ENCODE peak calls at places on chromosomes 1 and 21, in six cellular contexts. One of them, this sample, is unnamed.

GRCh38 chr21:44778499-44778911 is 23.1 kb downstream of the UBE2G2 start:
- DNase-seq in NCI-H1092 treated with DMSO at 0.1 percent for 48 hours: no peak
- DNase-seq in left ventricle myocardium superior: no peak
- DNase-seq in CD4-positive, alpha-beta memory T cell: no peak
- DNase-seq in activated T-helper 1 cell treated with anti-CD3 and anti-CD28 coated beads, Interleukin-2, amount 50 U/mL, for 16 hours: no peak
- DNase-seq in brain microvascular endothelial cell: no peak
- DNase-seq in this sample: no peak

GRCh38 chr21:46366966-46367365 is 43.0 kb downstream of the PCNT start:
- DNase-seq in NCI-H1092 treated with DMSO at 0.1 percent for 48 hours: no peak
- DNase-seq in activated T-helper 1 cell treated with anti-CD3 and anti-CD28 coated beads, Interleukin-2, amount 50 U/mL, for 16 hours: no peak
- DNase-seq in left ventricle myocardium superior: no peak
- DNase-seq in CD4-positive, alpha-beta memory T cell: no peak
- DNase-seq in brain microvascular endothelial cell: no peak
- DNase-seq in this sample: no peak

GRCh38 chr1:204232530-204232929 is 18.7 kb upstream of the GOLT1A start:
- DNase-seq in activated T-helper 1 cell treated with anti-CD3 and anti-CD28 coated beads, Interleukin-2, amount 50 U/mL, for 16 hours: no peak
- DNase-seq in left ventricle myocardium superior: no peak
- DNase-seq in NCI-H1092 treated with DMSO at 0.1 percent for 48 hours: no peak
- DNase-seq in brain microvascular endothelial cell: no peak
- DNase-seq in CD4-positive, alpha-beta memory T cell: no peak
- DNase-seq in this sample: peak

GRCh38 chr1:20138961-20139550 is at the start of gene PLA2G2F:
- DNase-seq in CD4-positive, alpha-beta memory T cell: no peak
- DNase-seq in NCI-H1092 treated with DMSO at 0.1 percent for 48 hours: no peak
- DNase-seq in activated T-helper 1 cell treated with anti-CD3 and anti-CD28 coated beads, Interleukin-2, amount 50 U/mL, for 16 hours: no peak
- DNase-seq in brain microvascular endothelial cell: no peak
- DNase-seq in left ventricle myocardium superior: no peak
- DNase-seq in this sample: no peak

GRCh38 chr1:90557706-90558105 is 159.4 kb downstream of the BARHL2 start:
- DNase-seq in left ventricle myocardium superior: no peak
- DNase-seq in NCI-H1092 treated with DMSO at 0.1 percent for 48 hours: no peak
- DNase-seq in activated T-helper 1 cell treated with anti-CD3 and anti-CD28 coated beads, Interleukin-2, amount 50 U/mL, for 16 hours: no peak
- DNase-seq in CD4-positive, alpha-beta memory T cell: no peak
- DNase-seq in brain microvascular endothelial cell: no peak
- DNase-seq in this sample: no peak

GRCh38 chr1:188689542-188689941 is 1788.1 kb downstream of the BRINP3 start:
- DNase-seq in left ventricle myocardium superior: no peak
- DNase-seq in CD4-positive, alpha-beta memory T cell: no peak
- DNase-seq in brain microvascular endothelial cell: peak
- DNase-seq in activated T-helper 1 cell treated with anti-CD3 and anti-CD28 coated beads, Interleukin-2, amount 50 U/mL, for 16 hours: no peak
- DNase-seq in NCI-H1092 treated with DMSO at 0.1 percent for 48 hours: peak
- DNase-seq in this sample: no peak

GRCh38 chr1:150281221-150281757 is 1.1 kb upstream of the CIART start:
- DNase-seq in activated T-helper 1 cell treated with anti-CD3 and anti-CD28 coated beads, Interleukin-2, amount 50 U/mL, for 16 hours: peak
- DNase-seq in brain microvascular endothelial cell: peak
- DNase-seq in CD4-positive, alpha-beta memory T cell: peak
- DNase-seq in left ventricle myocardium superior: peak
- DNase-seq in NCI-H1092 treated with DMSO at 0.1 percent for 48 hours: peak
- DNase-seq in this sample: peak

GRCh38 chr1:24743404-24744211 is 1.6 kb upstream of the CLIC4 start:
- DNase-seq in NCI-H1092 treated with DMSO at 0.1 percent for 48 hours: no peak
- DNase-seq in left ventricle myocardium superior: no peak
- DNase-seq in activated T-helper 1 cell treated with anti-CD3 and anti-CD28 coated beads, Interleukin-2, amount 50 U/mL, for 16 hours: no peak
- DNase-seq in CD4-positive, alpha-beta memory T cell: no peak
- DNase-seq in brain microvascular endothelial cell: peak
- DNase-seq in this sample: peak

GRCh38 chr1:86823821-86824500 is 90.0 kb downstream of the SELENOF start:
- DNase-seq in activated T-helper 1 cell treated with anti-CD3 and anti-CD28 coated beads, Interleukin-2, amount 50 U/mL, for 16 hours: no peak
- DNase-seq in left ventricle myocardium superior: no peak
- DNase-seq in NCI-H1092 treated with DMSO at 0.1 percent for 48 hours: peak
- DNase-seq in CD4-positive, alpha-beta memory T cell: no peak
- DNase-seq in brain microvascular endothelial cell: no peak
- DNase-seq in this sample: no peak

GRCh38 chr1:147822292-147822691 is 61.9 kb upstream of the GJA5 start:
- DNase-seq in CD4-positive, alpha-beta memory T cell: no peak
- DNase-seq in NCI-H1092 treated with DMSO at 0.1 percent for 48 hours: no peak
- DNase-seq in activated T-helper 1 cell treated with anti-CD3 and anti-CD28 coated beads, Interleukin-2, amount 50 U/mL, for 16 hours: no peak
- DNase-seq in left ventricle myocardium superior: no peak
- DNase-seq in brain microvascular endothelial cell: no peak
- DNase-seq in this sample: no peak

GRCh38 chr1:227745568-227745967 is 10.3 kb downstream of the SNAP47 start:
- DNase-seq in activated T-helper 1 cell treated with anti-CD3 and anti-CD28 coated beads, Interleukin-2, amount 50 U/mL, for 16 hours: no peak
- DNase-seq in NCI-H1092 treated with DMSO at 0.1 percent for 48 hours: no peak
- DNase-seq in CD4-positive, alpha-beta memory T cell: no peak
- DNase-seq in brain microvascular endothelial cell: no peak
- DNase-seq in left ventricle myocardium superior: no peak
- DNase-seq in this sample: no peak

GRCh38 chr1:183276386-183276785 is 90.3 kb downstream of the LAMC2 start:
- DNase-seq in NCI-H1092 treated with DMSO at 0.1 percent for 48 hours: no peak
- DNase-seq in left ventricle myocardium superior: no peak
- DNase-seq in CD4-positive, alpha-beta memory T cell: no peak
- DNase-seq in brain microvascular endothelial cell: no peak
- DNase-seq in activated T-helper 1 cell treated with anti-CD3 and anti-CD28 coated beads, Interleukin-2, amount 50 U/mL, for 16 hours: no peak
- DNase-seq in this sample: no peak

GRCh38 chr1:158353333-158354038 is at the start of gene CD1E:
- DNase-seq in brain microvascular endothelial cell: no peak
- DNase-seq in left ventricle myocardium superior: no peak
- DNase-seq in activated T-helper 1 cell treated with anti-CD3 and anti-CD28 coated beads, Interleukin-2, amount 50 U/mL, for 16 hours: no peak
- DNase-seq in CD4-positive, alpha-beta memory T cell: no peak
- DNase-seq in NCI-H1092 treated with DMSO at 0.1 percent for 48 hours: no peak
- DNase-seq in this sample: no peak

GRCh38 chr21:45091540-45092322 is 17.4 kb downstream of the ADARB1 start:
- DNase-seq in brain microvascular endothelial cell: no peak
- DNase-seq in NCI-H1092 treated with DMSO at 0.1 percent for 48 hours: peak
- DNase-seq in left ventricle myocardium superior: no peak
- DNase-seq in CD4-positive, alpha-beta memory T cell: no peak
- DNase-seq in activated T-helper 1 cell treated with anti-CD3 and anti-CD28 coated beads, Interleukin-2, amount 50 U/mL, for 16 hours: no peak
- DNase-seq in this sample: peak

GRCh38 chr1:36149237-36149972 is at the start of gene TRAPPC3:
- DNase-seq in brain microvascular endothelial cell: peak
- DNase-seq in left ventricle myocardium superior: peak
- DNase-seq in NCI-H1092 treated with DMSO at 0.1 percent for 48 hours: peak
- DNase-seq in activated T-helper 1 cell treated with anti-CD3 and anti-CD28 coated beads, Interleukin-2, amount 50 U/mL, for 16 hours: peak
- DNase-seq in CD4-positive, alpha-beta memory T cell: peak
- DNase-seq in this sample: peak

GRCh38 chr1:63691672-63692425 is 82.0 kb upstream of the ROR1 start:
- DNase-seq in activated T-helper 1 cell treated with anti-CD3 and anti-CD28 coated beads, Interleukin-2, amount 50 U/mL, for 16 hours: no peak
- DNase-seq in CD4-positive, alpha-beta memory T cell: peak
- DNase-seq in left ventricle myocardium superior: no peak
- DNase-seq in NCI-H1092 treated with DMSO at 0.1 percent for 48 hours: peak
- DNase-seq in brain microvascular endothelial cell: peak
- DNase-seq in this sample: peak

GRCh38 chr21:18449586-18449985 is 46.0 kb upstream of the TMPRSS15 start:
- DNase-seq in activated T-helper 1 cell treated with anti-CD3 and anti-CD28 coated beads, Interleukin-2, amount 50 U/mL, for 16 hours: no peak
- DNase-seq in NCI-H1092 treated with DMSO at 0.1 percent for 48 hours: no peak
- DNase-seq in brain microvascular endothelial cell: no peak
- DNase-seq in left ventricle myocardium superior: no peak
- DNase-seq in CD4-positive, alpha-beta memory T cell: no peak
- DNase-seq in this sample: no peak

GRCh38 chr21:41830764-41831452 is 48.2 kb downstream of the PRDM15 start:
- DNase-seq in CD4-positive, alpha-beta memory T cell: no peak
- DNase-seq in activated T-helper 1 cell treated with anti-CD3 and anti-CD28 coated beads, Interleukin-2, amount 50 U/mL, for 16 hours: no peak
- DNase-seq in brain microvascular endothelial cell: no peak
- DNase-seq in left ventricle myocardium superior: no peak
- DNase-seq in NCI-H1092 treated with DMSO at 0.1 percent for 48 hours: no peak
- DNase-seq in this sample: no peak

GRCh38 chr21:16863541-16863940 is 649.3 kb upstream of the CXADR start:
- DNase-seq in left ventricle myocardium superior: no peak
- DNase-seq in brain microvascular endothelial cell: no peak
- DNase-seq in NCI-H1092 treated with DMSO at 0.1 percent for 48 hours: peak
- DNase-seq in activated T-helper 1 cell treated with anti-CD3 and anti-CD28 coated beads, Interleukin-2, amount 50 U/mL, for 16 hours: no peak
- DNase-seq in CD4-positive, alpha-beta memory T cell: no peak
- DNase-seq in this sample: no peak

GRCh38 chr1:5734414-5734813 is 257.8 kb downstream of the NPHP4 start:
- DNase-seq in brain microvascular endothelial cell: no peak
- DNase-seq in CD4-positive, alpha-beta memory T cell: no peak
- DNase-seq in activated T-helper 1 cell treated with anti-CD3 and anti-CD28 coated beads, Interleukin-2, amount 50 U/mL, for 16 hours: no peak
- DNase-seq in left ventricle myocardium superior: no peak
- DNase-seq in NCI-H1092 treated with DMSO at 0.1 percent for 48 hours: no peak
- DNase-seq in this sample: no peak

This sample was measured in cardiac muscle cell.